ENCODE peak calls at places on chromosome 22, in six cellular contexts. L, X, I, F, Q and D are unnamed samples.

GRCh38 chr22:25564979-25565677 is 653 bp downstream of the GRK3 start:
- DNase-seq in L (no peak), X (no peak), F (peak; percentile 42), I (peak; percentile 92), Q (peak; percentile 3), D (peak; percentile 10)

GRCh38 chr22:45717787-45718186 is 46.2 kb downstream of the ATXN10 start:
- DNase-seq in X (no peak), F (peak; percentile 43), Q (no peak), L (no peak), I (no peak), D (no peak)

GRCh38 chr22:20015971-20016733 is 471 bp downstream of the ARVCF start:
- DNase-seq in I (peak; percentile 91), L (no peak), X (no peak), F (peak; percentile 20), Q (no peak), D (peak; percentile 31)

GRCh38 chr22:25930710-25931353 is 188.8 kb downstream of the MYO18B start:
- DNase-seq in I (no peak), F (no peak), L (no peak), X (no peak), Q (no peak), D (no peak)

GRCh38 chr22:22696104-22696503 is 51.7 kb downstream of the GGTLC2 start:
- DNase-seq in L (no peak), I (no peak), Q (no peak), X (no peak), F (no peak), D (no peak)

GRCh38 chr22:28798810-28799124 is 1.6 kb downstream of the XBP1 start:
- DNase-seq in X (no peak), F (no peak), L (no peak), Q (no peak), I (no peak), D (no peak)

GRCh38 chr22:23305922-23306374 is 125.6 kb downstream of the BCR start:
- DNase-seq in X (no peak), Q (no peak), L (no peak), F (peak; percentile 87), I (no peak), D (no peak)

GRCh38 chr22:39738746-39739145 is 154.8 kb downstream of the ENTHD1 start:
- DNase-seq in F (no peak), I (no peak), L (no peak), X (no peak), Q (no peak), D (no peak)

GRCh38 chr22:20422965-20423635 is 14.5 kb downstream of the SCARF2 start:
- DNase-seq in Q (no peak), X (no peak), L (no peak), I (peak; percentile 72), F (no peak), D (no peak)

GRCh38 chr22:20013382-20013871 is 3.2 kb downstream of the ARVCF start:
- DNase-seq in F (peak; percentile 54), I (peak; percentile 84), L (no peak), X (no peak), Q (no peak), D (no peak)

GRCh38 chr22:23066200-23067022 is 3.9 kb upstream of the GNAZ start:
- DNase-seq in Q (no peak), X (no peak), F (no peak), I (no peak), L (no peak), D (no peak)

GRCh38 chr22:37472418-37473006 is 13.7 kb downstream of the MFNG start:
- DNase-seq in F (no peak), X (peak; percentile 37), Q (peak; percentile 80), L (no peak), I (no peak), D (peak; percentile 25)

GRCh38 chr22:32781695-32782094 is 19.8 kb upstream of the TIMP3 start:
- DNase-seq in F (no peak), Q (no peak), X (no peak), L (no peak), I (no peak), D (no peak)

GRCh38 chr22:43279867-43280519 is 63.2 kb downstream of the SCUBE1 start:
- DNase-seq in L (no peak), X (no peak), Q (no peak), I (no peak), F (no peak), D (no peak)

GRCh38 chr22:19812910-19813309 is 41.8 kb downstream of the GNB1L start:
- DNase-seq in L (no peak), F (no peak), X (no peak), I (no peak), Q (no peak), D (no peak)

GRCh38 chr22:32900856-32901255 is 99.4 kb downstream of the TIMP3 start:
- DNase-seq in Q (no peak), L (no peak), X (no peak), F (no peak), I (no peak), D (no peak)

GRCh38 chr22:39748877-39749276 is 144.7 kb downstream of the ENTHD1 start:
- DNase-seq in L (no peak), I (no peak), F (peak; percentile 72), X (no peak), Q (no peak), D (no peak)

GRCh38 chr22:45885171-45885840 is 91.7 kb downstream of the WNT7B start:
- DNase-seq in X (no peak), Q (no peak), I (peak; percentile 51), F (no peak), L (no peak), D (no peak)

GRCh38 chr22:25403752-25404471 is 160.6 kb upstream of the GRK3 start:
- DNase-seq in I (no peak), L (no peak), F (peak; percentile 72), Q (no peak), X (no peak), D (no peak)

GRCh38 chr22:24515025-24515338 is 19.9 kb downstream of the UPB1 start:
- DNase-seq in L (no peak), Q (no peak), I (no peak), F (no peak), X (no peak), D (no peak)

GRCh38 chr22:29983296-29983917 is 96.9 kb upstream of the HORMAD2 start:
- DNase-seq in L (no peak), Q (no peak), I (no peak), F (no peak), X (no peak), D (no peak)

GRCh38 chr22:19448739-19449421 is 1.4 kb upstream of the C22orf39 start:
- DNase-seq in Q (no peak), L (no peak), I (no peak), F (no peak), X (no peak), D (no peak)

DNA sequence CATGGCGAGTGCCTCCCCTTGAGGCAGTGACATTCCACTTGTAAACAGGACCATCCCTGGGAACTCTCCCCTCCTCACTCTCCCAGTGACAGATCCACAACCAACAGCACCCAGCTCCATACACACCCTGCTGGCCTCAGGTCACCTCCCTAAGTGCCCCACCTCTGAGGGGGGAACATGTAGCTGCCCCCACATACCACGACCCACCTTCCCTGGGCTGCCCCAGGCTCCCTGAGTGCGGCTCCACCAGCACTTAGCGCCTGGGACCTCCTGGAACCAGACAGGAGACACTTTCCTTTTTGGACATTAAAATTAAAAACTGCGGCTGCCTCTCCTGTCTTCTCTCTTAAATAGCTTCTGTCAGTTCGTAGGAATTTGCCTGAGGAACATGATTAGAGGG is 1140.1 kb downstream of the BRD1 start:
- DNase-seq in Q (no peak), L (no peak), I (no peak), X (no peak), F (no peak), D (no peak)
- H3K9me3 ChIP-seq in Q (no peaks in the 10 kb centered on the region), L (no peaks in the 10 kb centered on the region), I (no peaks in the 10 kb centered on the region), X (no peaks in the 10 kb centered on the region), F (no peaks in the 10 kb centered on the region), D (no peaks in the 10 kb centered on the region)

GRCh38 chr22:49084203-49084602 is 743.5 kb downstream of the BRD1 start:
- DNase-seq in I (no peak), X (no peak), F (no peak), L (no peak), Q (no peak), D (no peak)

GRCh38 chr22:49087716-49088660 is 739.7 kb downstream of the BRD1 start:
- DNase-seq in F (no peak), X (no peak), L (no peak), Q (no peak), I (no peak), D (no peak)

GRCh38 chr22:49087163-49087562 is 740.5 kb downstream of the BRD1 start:
- DNase-seq in X (no peak), L (no peak), I (no peak), F (no peak), Q (no peak), D (no peak)

GRCh38 chr22:49086606-49087157 is 741.0 kb downstream of the BRD1 start:
- DNase-seq in L (no peak), Q (no peak), F (no peak), X (no peak), I (no peak), D (no peak)

DNA sequence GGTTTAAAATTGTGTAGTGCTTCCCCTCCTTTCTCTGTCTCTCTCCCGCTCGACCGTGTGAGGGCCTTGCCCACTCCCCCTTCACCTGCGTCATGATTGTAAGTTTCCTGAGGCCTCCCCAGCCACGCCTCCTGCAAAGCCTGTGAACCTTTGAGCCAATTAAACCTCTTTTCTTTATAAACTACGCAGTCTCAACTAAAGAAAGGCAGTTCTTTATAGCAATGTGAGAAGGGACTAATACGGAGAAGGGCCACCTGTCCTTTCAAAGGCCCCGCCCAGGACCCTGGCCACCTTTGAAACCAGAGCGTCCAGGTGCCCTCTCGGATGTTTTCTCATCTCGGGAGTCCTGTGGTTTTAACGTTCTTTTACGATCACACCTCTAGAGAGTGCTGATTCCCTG is 741.5 kb downstream of the BRD1 start:
- DNase-seq in I (no peak), F (no peak), Q (no peak), X (no peak), L (no peak), D (no peak)
- H3K9me3 ChIP-seq in I (no peaks in the 10 kb centered on the region), F (peaks cover 3% of the 10 kb centered on the region), Q (no peaks in the 10 kb centered on the region), X (no peaks in the 10 kb centered on the region), L (no peaks in the 10 kb centered on the region), D (no peaks in the 10 kb centered on the region)

DNA sequence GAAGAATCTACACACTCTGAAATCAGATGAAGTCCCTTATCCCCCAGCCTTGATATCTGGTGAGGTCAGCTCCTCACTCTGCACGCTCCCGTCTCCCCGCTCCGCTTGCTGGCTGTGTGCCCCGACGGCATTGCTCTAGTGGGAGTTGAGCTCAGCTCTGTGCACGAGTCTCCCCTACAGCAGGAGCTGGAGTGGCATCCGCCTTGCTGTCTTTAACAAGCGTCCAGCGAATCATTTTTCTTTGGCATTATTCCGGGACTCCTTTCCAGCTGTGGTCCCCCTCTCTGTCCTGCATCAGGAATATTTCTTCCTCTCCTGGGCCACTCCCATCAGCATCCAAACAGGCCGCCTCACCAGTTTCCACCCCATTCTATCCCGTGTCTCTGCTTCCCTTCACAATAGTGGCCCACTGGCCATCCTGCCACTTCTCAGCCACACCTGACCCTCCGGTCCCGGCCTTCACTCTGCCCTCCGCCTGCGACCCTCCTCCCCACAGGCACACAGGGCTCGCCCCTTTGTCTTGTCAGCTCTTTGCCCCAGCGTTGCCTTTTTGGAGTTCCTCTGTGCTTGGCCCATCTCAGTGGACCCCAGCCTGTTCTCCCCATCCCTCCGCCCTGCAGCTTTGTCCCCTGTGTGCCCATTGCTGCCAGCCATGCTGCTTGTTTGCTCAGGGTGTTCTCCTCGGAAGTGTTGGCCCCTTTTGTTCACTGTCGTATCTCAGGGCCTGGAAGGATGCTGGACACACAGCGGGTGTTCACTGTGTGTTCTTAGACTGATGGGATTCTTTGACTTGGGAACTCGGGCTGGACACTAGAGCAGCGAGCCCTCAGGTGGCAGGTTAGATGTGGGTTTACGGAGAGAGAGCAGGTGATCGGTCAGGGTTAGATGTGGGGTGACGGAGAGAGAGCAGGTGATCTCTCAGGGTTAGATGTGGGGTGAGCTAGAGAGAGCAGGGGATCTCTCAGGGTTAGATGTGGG is 441.8 kb downstream of the TBC1D22A start:
- DNase-seq in F (no peak), Q (no peak), L (no peak), X (no peak), I (no peak), D (no peak)
- H3K9me3 ChIP-seq in F (no peaks in the 10 kb centered on the region), Q (no peaks in the 10 kb centered on the region), L (no peaks in the 10 kb centered on the region), X (no peaks in the 10 kb centered on the region), I (no peaks in the 10 kb centered on the region), D (no peaks in the 10 kb centered on the region)

GRCh38 chr22:10741210-10741609 is 4786.8 kb upstream of the OR11H1 start:
- DNase-seq in Q (no peak), X (no peak), I (peak; percentile 86), F (no peak), L (no peak), D (no peak)
- H3K9me3 ChIP-seq in Q (peaks cover 20% of the 10 kb centered on the region), X (peaks cover 18% of the 10 kb centered on the region), I (no peaks in the 10 kb centered on the region), F (peaks cover 2% of the 10 kb centered on the region), L (peaks cover 39% of the 10 kb centered on the region), D (no peaks in the 10 kb centered on the region)